ENCODE peak calls at places on chromosomes 4 and X, in seven cellular contexts. One of them, this sample, is unnamed.
A peak's percentile ranks its signal among the peaks of the same experiment; 100 is the strongest.

GRCh38 chrX:119013146-119013545 is 38.7 kb downstream of the LONRF3 start:
- DNase-seq in heart left ventricle: no peak
- DNase-seq in HFF-Myc: no peak
- DNase-seq in neural progenitor cell: no peak
- DNase-seq in kidney: no peak
- DNase-seq in lower leg skin: no peak
- DNase-seq in MM.1S: no peak
- DNase-seq in this sample: no peak

GRCh38 chrX:31543565-31544125 is 471.8 kb upstream of the FTHL17 start:
- DNase-seq in neural progenitor cell: no peak
- DNase-seq in kidney: no peak
- DNase-seq in MM.1S: no peak
- DNase-seq in heart left ventricle: no peak
- DNase-seq in lower leg skin: no peak
- DNase-seq in HFF-Myc: no peak
- DNase-seq in this sample: no peak

GRCh38 chrX:116230136-116230886 is 59.8 kb downstream of the AGTR2 start:
- DNase-seq in heart left ventricle: no peak
- DNase-seq in MM.1S: no peak
- DNase-seq in lower leg skin: no peak
- DNase-seq in kidney: no peak
- DNase-seq in HFF-Myc: no peak
- DNase-seq in neural progenitor cell: no peak
- DNase-seq in this sample: no peak

GRCh38 chr4:15755321-15755750 is 22.8 kb upstream of the CD38 start:
- DNase-seq in heart left ventricle: no peak
- DNase-seq in HFF-Myc: no peak
- DNase-seq in lower leg skin: no peak
- DNase-seq in MM.1S: peak; percentile 25
- DNase-seq in kidney: no peak
- DNase-seq in neural progenitor cell: no peak
- DNase-seq in this sample: no peak

GRCh38 chr4:151540728-151541437 is 131.9 kb downstream of the FHIP1A start:
- DNase-seq in heart left ventricle: no peak
- DNase-seq in HFF-Myc: peak; percentile 60
- DNase-seq in neural progenitor cell: no peak
- DNase-seq in kidney: no peak
- DNase-seq in MM.1S: no peak
- DNase-seq in lower leg skin: no peak
- DNase-seq in this sample: no peak

GRCh38 chrX:71913156-71913950 is 2.7 kb downstream of the NHSL2 start:
- DNase-seq in MM.1S: no peak
- DNase-seq in neural progenitor cell: no peak
- DNase-seq in heart left ventricle: no peak
- DNase-seq in HFF-Myc: no peak
- DNase-seq in kidney: no peak
- DNase-seq in lower leg skin: no peak
- DNase-seq in this sample: no peak

GRCh38 chrX:10022580-10023245 is 55.6 kb downstream of the CLDN34 start:
- DNase-seq in neural progenitor cell: no peak
- DNase-seq in kidney: no peak
- DNase-seq in HFF-Myc: peak; percentile 54
- DNase-seq in MM.1S: no peak
- DNase-seq in lower leg skin: peak; percentile 85
- DNase-seq in heart left ventricle: peak; percentile 71
- DNase-seq in this sample: no peak

GRCh38 chr4:10006604-10007435 is 14.5 kb downstream of the SLC2A9 start:
- DNase-seq in neural progenitor cell: no peak
- DNase-seq in HFF-Myc: no peak
- DNase-seq in heart left ventricle: no peak
- DNase-seq in MM.1S: no peak
- DNase-seq in kidney: peak; percentile 87
- DNase-seq in lower leg skin: no peak
- DNase-seq in this sample: no peak

GRCh38 chr4:24174622-24175021 is 284.8 kb upstream of the PPARGC1A start:
- DNase-seq in heart left ventricle: no peak
- DNase-seq in MM.1S: no peak
- DNase-seq in neural progenitor cell: no peak
- DNase-seq in HFF-Myc: no peak
- DNase-seq in lower leg skin: no peak
- DNase-seq in kidney: no peak
- DNase-seq in this sample: no peak

GRCh38 chr4:180617203-180617602 is 1626.0 kb upstream of the TENM3 start:
- DNase-seq in MM.1S: no peak
- DNase-seq in lower leg skin: no peak
- DNase-seq in neural progenitor cell: no peak
- DNase-seq in heart left ventricle: no peak
- DNase-seq in HFF-Myc: no peak
- DNase-seq in kidney: no peak
- DNase-seq in this sample: no peak

DNA sequence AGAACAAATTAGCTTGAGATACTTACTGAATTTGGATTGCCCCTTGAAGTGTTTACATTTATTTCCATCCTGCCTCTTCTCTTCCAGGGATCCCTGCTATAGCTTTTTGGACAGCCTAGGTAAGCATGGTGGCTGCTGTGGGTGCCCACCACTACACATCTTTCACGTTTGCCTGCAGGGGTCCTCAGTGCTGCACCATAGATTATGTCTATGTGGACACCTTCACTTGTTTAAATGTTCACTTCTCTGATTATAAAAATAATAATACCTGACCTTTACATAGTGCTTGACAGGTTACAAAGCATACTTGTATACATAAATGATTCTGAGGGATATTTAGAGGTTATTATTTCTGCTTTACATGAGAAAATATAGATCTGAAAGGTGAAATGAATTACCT is 67.9 kb upstream of the SLC4A4 start:
- DNase-seq in MM.1S: no peak
- DNase-seq in kidney: no peak
- DNase-seq in lower leg skin: no peak
- DNase-seq in HFF-Myc: no peak
- DNase-seq in neural progenitor cell: peak; percentile 36
- DNase-seq in heart left ventricle: no peak
- DNase-seq in this sample: peak; percentile 63
- TF ChIP-seq CTCF in MM.1S: peak; percentile 31
- TF ChIP-seq CTCF in kidney: peak; percentile 56
- TF ChIP-seq CTCF in lower leg skin: no peak
- TF ChIP-seq CTCF in HFF-Myc: peak; percentile 44
- TF ChIP-seq CTCF in neural progenitor cell: peak; percentile 56
- TF ChIP-seq CTCF in heart left ventricle: peak; percentile 11
- TF ChIP-seq CTCF in this sample: peak; percentile 28

DNA sequence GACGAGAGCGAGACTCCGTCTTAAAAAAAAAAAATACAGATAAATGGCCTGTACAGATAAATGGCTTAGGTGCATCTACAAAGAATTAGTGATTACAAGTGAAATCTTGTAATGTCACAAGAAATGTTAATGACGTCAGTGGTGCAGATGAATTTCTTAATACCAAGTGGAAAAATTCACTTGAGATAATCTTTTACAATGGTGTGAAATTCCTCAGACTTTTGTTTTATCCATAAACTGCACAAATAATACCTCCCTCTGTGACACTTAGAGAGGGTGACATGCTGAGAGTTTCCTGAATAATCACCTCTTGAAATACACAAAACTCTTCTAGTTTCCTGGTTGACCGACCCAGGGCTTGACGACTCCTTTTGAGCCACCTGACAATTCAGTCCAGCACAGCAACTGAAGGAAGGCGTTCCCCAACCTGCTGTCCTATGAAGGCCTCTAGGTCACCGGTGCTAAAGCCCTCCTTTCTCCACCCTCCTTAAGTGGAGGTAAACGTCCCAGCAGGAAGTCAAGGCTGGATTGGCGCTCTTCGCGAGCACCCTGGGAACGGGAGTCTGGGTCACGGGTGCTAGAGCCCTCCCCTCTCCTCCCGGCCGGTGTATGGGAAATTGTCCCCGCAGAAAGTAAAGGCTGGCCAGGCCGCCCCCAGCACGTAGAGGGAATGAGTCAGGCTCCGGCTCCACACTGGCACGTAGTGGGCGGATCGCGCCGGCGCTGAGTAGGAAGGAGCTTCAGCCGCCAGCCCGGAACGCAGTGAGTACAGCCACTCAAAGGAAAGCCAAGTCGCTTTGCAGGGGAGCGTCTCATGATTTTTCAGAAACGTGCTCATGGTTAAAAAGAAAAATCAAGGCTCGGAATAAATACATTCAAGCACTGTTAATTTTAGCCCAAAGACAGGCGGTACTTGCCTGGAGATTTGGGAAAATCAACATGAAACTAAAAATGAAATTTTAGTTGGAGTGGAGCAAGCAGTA is at the start of gene TMEM144:
- DNase-seq in heart left ventricle: peak; percentile 96
- DNase-seq in HFF-Myc: peak; percentile 39
- DNase-seq in neural progenitor cell: peak; percentile 88
- DNase-seq in kidney: peak; percentile 97
- DNase-seq in MM.1S: peak; percentile 77
- DNase-seq in lower leg skin: peak; percentile 98
- DNase-seq in this sample: peak; percentile 76
- TF ChIP-seq CTCF in heart left ventricle: no peak
- TF ChIP-seq CTCF in HFF-Myc: no peak
- TF ChIP-seq CTCF in neural progenitor cell: peak; percentile 21
- TF ChIP-seq CTCF in kidney: no peak
- TF ChIP-seq CTCF in MM.1S: no peak
- TF ChIP-seq CTCF in lower leg skin: no peak
- TF ChIP-seq CTCF in this sample: no peak

GRCh38 chr4:88814043-88814617 is 116.5 kb upstream of the NAP1L5 start:
- DNase-seq in neural progenitor cell: no peak
- DNase-seq in lower leg skin: no peak
- DNase-seq in heart left ventricle: no peak
- DNase-seq in HFF-Myc: no peak
- DNase-seq in kidney: no peak
- DNase-seq in MM.1S: no peak
- DNase-seq in this sample: no peak
- TF ChIP-seq CTCF in neural progenitor cell: peak; percentile 20
- TF ChIP-seq CTCF in lower leg skin: no peak
- TF ChIP-seq CTCF in heart left ventricle: no peak
- TF ChIP-seq CTCF in HFF-Myc: no peak
- TF ChIP-seq CTCF in kidney: peak; percentile 25
- TF ChIP-seq CTCF in MM.1S: no peak
- TF ChIP-seq CTCF in this sample: no peak

DNA sequence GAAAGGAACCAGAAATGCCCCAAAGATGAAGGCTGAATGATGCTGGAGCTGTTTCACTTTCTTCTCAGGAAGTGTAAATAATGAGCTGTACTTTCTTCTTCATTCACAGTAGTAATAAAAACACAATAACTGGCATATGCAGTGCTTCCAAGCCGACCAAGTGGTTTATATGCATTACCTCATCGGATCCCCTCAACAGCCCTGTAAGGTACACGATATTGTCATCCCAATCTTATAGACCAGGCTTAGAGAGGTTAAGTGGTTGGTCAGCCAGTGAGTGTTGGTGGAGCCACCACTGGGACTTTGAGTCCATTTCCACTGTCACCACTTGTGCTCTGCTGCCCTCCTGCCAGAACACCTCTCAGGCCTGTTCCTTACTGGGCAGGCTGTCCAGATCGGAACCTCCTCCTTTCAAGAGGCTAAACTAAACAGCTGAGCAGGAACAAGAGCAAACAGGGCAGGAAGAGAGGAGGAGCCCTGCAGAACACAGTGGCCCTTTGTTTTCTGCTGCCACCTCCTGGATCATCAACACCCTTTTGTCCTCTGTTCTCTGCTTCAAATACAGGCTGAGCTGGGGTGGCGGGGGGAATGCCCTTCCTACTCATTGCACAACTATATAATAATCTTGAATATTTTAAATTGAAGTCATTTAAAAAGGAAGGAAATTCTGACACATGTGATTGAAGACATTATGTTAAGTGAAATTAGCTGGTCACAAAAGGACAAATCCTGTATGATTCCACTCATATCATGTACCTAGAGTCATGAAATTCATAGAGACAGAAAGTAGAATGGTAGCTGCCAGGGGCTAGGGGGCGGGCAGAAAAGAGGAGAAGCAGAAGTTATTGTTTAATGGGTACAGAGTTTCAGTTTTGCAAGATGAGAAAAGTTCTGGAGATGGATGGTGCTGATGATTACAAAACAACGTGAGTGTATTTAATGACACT is 112.5 kb upstream of the ATP6AP2 start:
- DNase-seq in neural progenitor cell: peak; percentile 72
- DNase-seq in kidney: no peak
- DNase-seq in heart left ventricle: peak; percentile 51
- DNase-seq in MM.1S: peak; percentile 45
- DNase-seq in HFF-Myc: no peak
- DNase-seq in lower leg skin: no peak
- DNase-seq in this sample: no peak
- TF ChIP-seq CTCF in neural progenitor cell: peak; percentile 44
- TF ChIP-seq CTCF in kidney: peak; percentile 37
- TF ChIP-seq CTCF in heart left ventricle: no peak
- TF ChIP-seq CTCF in MM.1S: peak; percentile 43
- TF ChIP-seq CTCF in HFF-Myc: no peak
- TF ChIP-seq CTCF in lower leg skin: no peak
- TF ChIP-seq CTCF in this sample: no peak

GRCh38 chrX:54786972-54787371 is 11.1 kb downstream of the ITIH6 start:
- DNase-seq in HFF-Myc: no peak
- DNase-seq in lower leg skin: no peak
- DNase-seq in MM.1S: peak; percentile 20
- DNase-seq in kidney: no peak
- DNase-seq in heart left ventricle: no peak
- DNase-seq in neural progenitor cell: no peak
- DNase-seq in this sample: no peak

GRCh38 chrX:54788446-54788845 is 9.6 kb downstream of the ITIH6 start:
- DNase-seq in lower leg skin: no peak
- DNase-seq in HFF-Myc: no peak
- DNase-seq in neural progenitor cell: no peak
- DNase-seq in kidney: no peak
- DNase-seq in heart left ventricle: no peak
- DNase-seq in MM.1S: no peak
- DNase-seq in this sample: no peak

GRCh38 chrX:54785901-54786300 is 12.2 kb downstream of the ITIH6 start:
- DNase-seq in kidney: no peak
- DNase-seq in MM.1S: no peak
- DNase-seq in lower leg skin: no peak
- DNase-seq in neural progenitor cell: peak; percentile 27
- DNase-seq in heart left ventricle: no peak
- DNase-seq in HFF-Myc: no peak
- DNase-seq in this sample: peak; percentile 22
- TF ChIP-seq CTCF in kidney: no peak
- TF ChIP-seq CTCF in MM.1S: peak; percentile 27
- TF ChIP-seq CTCF in lower leg skin: no peak
- TF ChIP-seq CTCF in neural progenitor cell: peak; percentile 45
- TF ChIP-seq CTCF in heart left ventricle: no peak
- TF ChIP-seq CTCF in HFF-Myc: peak; percentile 20
- TF ChIP-seq CTCF in this sample: no peak

DNA sequence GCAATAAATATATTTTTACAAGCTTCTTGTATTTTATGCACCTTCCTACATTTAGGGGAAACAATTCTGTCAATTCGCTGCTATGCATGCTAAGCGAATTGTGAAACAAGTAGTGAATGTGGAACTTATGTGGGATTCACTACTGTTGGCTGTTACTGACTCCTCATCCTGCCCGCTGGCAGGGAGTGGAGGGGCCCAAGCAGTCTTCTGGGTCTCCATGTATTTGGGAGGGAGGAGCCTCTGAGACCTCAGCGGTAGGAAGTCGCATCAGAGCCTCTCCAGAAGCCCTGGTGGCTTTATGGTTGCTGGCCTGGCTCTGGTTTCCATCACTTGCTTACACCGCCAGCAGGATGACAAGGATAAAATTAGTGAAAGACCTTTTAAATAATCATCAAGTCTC is 3.7 kb upstream of the SETD7 start:
- DNase-seq in heart left ventricle: peak; percentile 34
- DNase-seq in kidney: no peak
- DNase-seq in HFF-Myc: no peak
- DNase-seq in MM.1S: no peak
- DNase-seq in neural progenitor cell: no peak
- DNase-seq in lower leg skin: no peak
- DNase-seq in this sample: no peak
- TF ChIP-seq CTCF in heart left ventricle: no peak
- TF ChIP-seq CTCF in kidney: no peak
- TF ChIP-seq CTCF in HFF-Myc: no peak
- TF ChIP-seq CTCF in MM.1S: no peak
- TF ChIP-seq CTCF in neural progenitor cell: no peak
- TF ChIP-seq CTCF in lower leg skin: no peak
- TF ChIP-seq CTCF in this sample: no peak

This sample was measured in endothelial cell.